ENCODE peak calls at places on chromosomes 11 and 22, in five cellular contexts. One of them, this sample, is unnamed.

GRCh38 chr22:17120281-17120680 is 879 bp downstream of the TMEM121B start:
- DNase-seq in endothelial cell of umbilical vein: peak; percentile 31
- DNase-seq in osteoblast: peak; percentile 95
- DNase-seq in naive thymus-derived CD8-positive, alpha-beta T cell: peak; percentile 60
- DNase-seq in activated T-helper 1 cell treated with anti-CD3 and anti-CD28 coated beads, Interleukin-2, amount 50 U/mL, for 16 hours: peak; percentile 24
- DNase-seq in this sample: no peak

GRCh38 chr11:13784441-13784840 is 116.0 kb downstream of the FAR1 start:
- DNase-seq in endothelial cell of umbilical vein: no peak
- DNase-seq in osteoblast: no peak
- DNase-seq in naive thymus-derived CD8-positive, alpha-beta T cell: no peak
- DNase-seq in activated T-helper 1 cell treated with anti-CD3 and anti-CD28 coated beads, Interleukin-2, amount 50 U/mL, for 16 hours: no peak
- DNase-seq in this sample: no peak

GRCh38 chr11:1943576-1943975 is 3.6 kb upstream of the MRPL23 start:
- DNase-seq in endothelial cell of umbilical vein: no peak
- DNase-seq in osteoblast: peak; percentile 66
- DNase-seq in naive thymus-derived CD8-positive, alpha-beta T cell: peak; percentile 0
- DNase-seq in activated T-helper 1 cell treated with anti-CD3 and anti-CD28 coated beads, Interleukin-2, amount 50 U/mL, for 16 hours: no peak
- DNase-seq in this sample: no peak

GRCh38 chr11:47391077-47391583 is 12.8 kb upstream of the SPI1 start:
- DNase-seq in endothelial cell of umbilical vein: no peak
- DNase-seq in osteoblast: peak; percentile 47
- DNase-seq in naive thymus-derived CD8-positive, alpha-beta T cell: no peak
- DNase-seq in activated T-helper 1 cell treated with anti-CD3 and anti-CD28 coated beads, Interleukin-2, amount 50 U/mL, for 16 hours: no peak
- DNase-seq in this sample: no peak

GRCh38 chr11:75072582-75072981 is 24.1 kb downstream of the OR2AT4 start:
- DNase-seq in endothelial cell of umbilical vein: no peak
- DNase-seq in osteoblast: no peak
- DNase-seq in naive thymus-derived CD8-positive, alpha-beta T cell: no peak
- DNase-seq in activated T-helper 1 cell treated with anti-CD3 and anti-CD28 coated beads, Interleukin-2, amount 50 U/mL, for 16 hours: no peak
- DNase-seq in this sample: no peak

GRCh38 chr22:20514658-20515406 is 7.4 kb downstream of the MED15 start:
- DNase-seq in endothelial cell of umbilical vein: no peak
- DNase-seq in osteoblast: peak; percentile 93
- DNase-seq in naive thymus-derived CD8-positive, alpha-beta T cell: no peak
- DNase-seq in activated T-helper 1 cell treated with anti-CD3 and anti-CD28 coated beads, Interleukin-2, amount 50 U/mL, for 16 hours: no peak
- DNase-seq in this sample: no peak

GRCh38 chr11:33525789-33526188 is 174.8 kb downstream of the C11orf91 start:
- DNase-seq in endothelial cell of umbilical vein: no peak
- DNase-seq in osteoblast: no peak
- DNase-seq in naive thymus-derived CD8-positive, alpha-beta T cell: no peak
- DNase-seq in activated T-helper 1 cell treated with anti-CD3 and anti-CD28 coated beads, Interleukin-2, amount 50 U/mL, for 16 hours: no peak
- DNase-seq in this sample: no peak

GRCh38 chr11:82494988-82495432 is 238.7 kb downstream of the FAM181B start:
- DNase-seq in endothelial cell of umbilical vein: no peak
- DNase-seq in osteoblast: no peak
- DNase-seq in naive thymus-derived CD8-positive, alpha-beta T cell: no peak
- DNase-seq in activated T-helper 1 cell treated with anti-CD3 and anti-CD28 coated beads, Interleukin-2, amount 50 U/mL, for 16 hours: no peak
- DNase-seq in this sample: no peak

GRCh38 chr22:40324468-40325305 is 21.6 kb upstream of the ADSL start:
- DNase-seq in endothelial cell of umbilical vein: no peak
- DNase-seq in osteoblast: no peak
- DNase-seq in naive thymus-derived CD8-positive, alpha-beta T cell: peak; percentile 86
- DNase-seq in activated T-helper 1 cell treated with anti-CD3 and anti-CD28 coated beads, Interleukin-2, amount 50 U/mL, for 16 hours: no peak
- DNase-seq in this sample: no peak

GRCh38 chr22:43186272-43187170 is at the start of gene TTLL12:
- DNase-seq in endothelial cell of umbilical vein: peak; percentile 45
- DNase-seq in osteoblast: peak; percentile 97
- DNase-seq in naive thymus-derived CD8-positive, alpha-beta T cell: peak; percentile 62
- DNase-seq in activated T-helper 1 cell treated with anti-CD3 and anti-CD28 coated beads, Interleukin-2, amount 50 U/mL, for 16 hours: peak; percentile 55
- DNase-seq in this sample: no peak

GRCh38 chr22:27804016-27804415 is 2.5 kb upstream of the MN1 start:
- DNase-seq in endothelial cell of umbilical vein: no peak
- DNase-seq in osteoblast: no peak
- DNase-seq in naive thymus-derived CD8-positive, alpha-beta T cell: no peak
- DNase-seq in activated T-helper 1 cell treated with anti-CD3 and anti-CD28 coated beads, Interleukin-2, amount 50 U/mL, for 16 hours: no peak
- DNase-seq in this sample: no peak

GRCh38 chr11:13745165-13745564 is 76.7 kb downstream of the FAR1 start:
- DNase-seq in endothelial cell of umbilical vein: peak; percentile 84
- DNase-seq in osteoblast: no peak
- DNase-seq in naive thymus-derived CD8-positive, alpha-beta T cell: no peak
- DNase-seq in activated T-helper 1 cell treated with anti-CD3 and anti-CD28 coated beads, Interleukin-2, amount 50 U/mL, for 16 hours: no peak
- DNase-seq in this sample: peak; percentile 51

GRCh38 chr22:48753752-48754517 is 1073.7 kb downstream of the BRD1 start:
- DNase-seq in endothelial cell of umbilical vein: no peak
- DNase-seq in osteoblast: no peak
- DNase-seq in naive thymus-derived CD8-positive, alpha-beta T cell: no peak
- DNase-seq in activated T-helper 1 cell treated with anti-CD3 and anti-CD28 coated beads, Interleukin-2, amount 50 U/mL, for 16 hours: no peak
- DNase-seq in this sample: no peak

GRCh38 chr11:117839936-117840813 is 15.6 kb upstream of the FXYD2 start:
- DNase-seq in endothelial cell of umbilical vein: no peak
- DNase-seq in osteoblast: peak; percentile 35
- DNase-seq in naive thymus-derived CD8-positive, alpha-beta T cell: no peak
- DNase-seq in activated T-helper 1 cell treated with anti-CD3 and anti-CD28 coated beads, Interleukin-2, amount 50 U/mL, for 16 hours: no peak
- DNase-seq in this sample: no peak

GRCh38 chr11:20754957-20755356 is 85.6 kb downstream of the NELL1 start:
- DNase-seq in endothelial cell of umbilical vein: no peak
- DNase-seq in osteoblast: no peak
- DNase-seq in naive thymus-derived CD8-positive, alpha-beta T cell: no peak
- DNase-seq in activated T-helper 1 cell treated with anti-CD3 and anti-CD28 coated beads, Interleukin-2, amount 50 U/mL, for 16 hours: no peak
- DNase-seq in this sample: no peak

GRCh38 chr11:19719960-19720359 is 7.3 kb downstream of the NAV2 start:
- DNase-seq in endothelial cell of umbilical vein: no peak
- DNase-seq in osteoblast: no peak
- DNase-seq in naive thymus-derived CD8-positive, alpha-beta T cell: no peak
- DNase-seq in activated T-helper 1 cell treated with anti-CD3 and anti-CD28 coated beads, Interleukin-2, amount 50 U/mL, for 16 hours: no peak
- DNase-seq in this sample: no peak

GRCh38 chr11:129750343-129751292 is 65.0 kb upstream of the TMEM45B start:
- DNase-seq in endothelial cell of umbilical vein: peak; percentile 72
- DNase-seq in osteoblast: peak; percentile 86
- DNase-seq in naive thymus-derived CD8-positive, alpha-beta T cell: peak; percentile 82
- DNase-seq in activated T-helper 1 cell treated with anti-CD3 and anti-CD28 coated beads, Interleukin-2, amount 50 U/mL, for 16 hours: peak; percentile 67
- DNase-seq in this sample: peak; percentile 25

GRCh38 chr11:79536155-79536917 is 95.5 kb upstream of the TENM4 start:
- DNase-seq in endothelial cell of umbilical vein: no peak
- DNase-seq in osteoblast: peak; percentile 13
- DNase-seq in naive thymus-derived CD8-positive, alpha-beta T cell: no peak
- DNase-seq in activated T-helper 1 cell treated with anti-CD3 and anti-CD28 coated beads, Interleukin-2, amount 50 U/mL, for 16 hours: no peak
- DNase-seq in this sample: no peak

GRCh38 chr11:28343304-28344233 is 235.4 kb downstream of the METTL15 start:
- DNase-seq in endothelial cell of umbilical vein: peak; percentile 90
- DNase-seq in osteoblast: peak; percentile 78
- DNase-seq in naive thymus-derived CD8-positive, alpha-beta T cell: no peak
- DNase-seq in activated T-helper 1 cell treated with anti-CD3 and anti-CD28 coated beads, Interleukin-2, amount 50 U/mL, for 16 hours: no peak
- DNase-seq in this sample: peak; percentile 45

GRCh38 chr11:75319035-75319877 is 32.2 kb downstream of the ARRB1 start:
- DNase-seq in endothelial cell of umbilical vein: no peak
- DNase-seq in osteoblast: peak; percentile 73
- DNase-seq in naive thymus-derived CD8-positive, alpha-beta T cell: no peak
- DNase-seq in activated T-helper 1 cell treated with anti-CD3 and anti-CD28 coated beads, Interleukin-2, amount 50 U/mL, for 16 hours: no peak
- DNase-seq in this sample: no peak

GRCh38 chr11:19426719-19427066 is 185.9 kb upstream of the E2F8 start:
- DNase-seq in endothelial cell of umbilical vein: no peak
- DNase-seq in osteoblast: no peak
- DNase-seq in naive thymus-derived CD8-positive, alpha-beta T cell: no peak
- DNase-seq in activated T-helper 1 cell treated with anti-CD3 and anti-CD28 coated beads, Interleukin-2, amount 50 U/mL, for 16 hours: no peak
- DNase-seq in this sample: no peak

GRCh38 chr11:114892381-114893197 is 214.3 kb downstream of the NXPE2 start:
- DNase-seq in endothelial cell of umbilical vein: no peak
- DNase-seq in osteoblast: no peak
- DNase-seq in naive thymus-derived CD8-positive, alpha-beta T cell: no peak
- DNase-seq in activated T-helper 1 cell treated with anti-CD3 and anti-CD28 coated beads, Interleukin-2, amount 50 U/mL, for 16 hours: no peak
- DNase-seq in this sample: no peak

GRCh38 chr22:28917747-28918543 is 34.6 kb downstream of the ZNRF3 start:
- DNase-seq in endothelial cell of umbilical vein: no peak
- DNase-seq in osteoblast: no peak
- DNase-seq in naive thymus-derived CD8-positive, alpha-beta T cell: no peak
- DNase-seq in activated T-helper 1 cell treated with anti-CD3 and anti-CD28 coated beads, Interleukin-2, amount 50 U/mL, for 16 hours: no peak
- DNase-seq in this sample: no peak

GRCh38 chr11:279966-280761 is 2.0 kb downstream of the NLRP6 start:
- DNase-seq in endothelial cell of umbilical vein: no peak
- DNase-seq in osteoblast: peak; percentile 95
- DNase-seq in naive thymus-derived CD8-positive, alpha-beta T cell: peak; percentile 61
- DNase-seq in activated T-helper 1 cell treated with anti-CD3 and anti-CD28 coated beads, Interleukin-2, amount 50 U/mL, for 16 hours: no peak
- DNase-seq in this sample: no peak